ENCODE peak calls at places on chromosome 3, in nine cellular contexts. Y is fibroblast of the conjunctiva, U is hypothalamus, W is tibial artery, Q is fibroblast of lung, N is HCEC 1CT, C is GM06990, G is Ammon's horn, X is brain microvascular endothelial cell. K is an unnamed sample.

GRCh38 chr3:191246628-191247027 is 47.6 kb downstream of the OSTN start:
- DNase-seq in Y (no peak), U (no peak), W (no peak), Q (peak), N (peak), C (no peak), G (no peak), X (peak), K (no peak)

GRCh38 chr3:48240000-48240710 is 749 bp upstream of the ZNF589 start:
- DNase-seq in Y (no peak), U (no peak), W (peak), Q (no peak), N (no peak), C (no peak), G (no peak), X (no peak), K (no peak)

GRCh38 chr3:55282994-55283393 is 204.1 kb downstream of the WNT5A start:
- DNase-seq in Y (no peak), U (no peak), W (no peak), Q (no peak), N (no peak), C (no peak), G (no peak), X (no peak), K (no peak)

GRCh38 chr3:46280105-46280797 is 38.0 kb downstream of the CCR3 start:
- DNase-seq in Y (peak), U (no peak), W (no peak), Q (peak), N (peak), C (no peak), G (no peak), X (peak), K (peak)

GRCh38 chr3:29277249-29277648 is 3.6 kb upstream of the RBMS3 start:
- DNase-seq in Y (no peak), U (no peak), W (no peak), Q (no peak), N (no peak), C (no peak), G (no peak), X (no peak), K (no peak)

GRCh38 chr3:185813691-185814215 is 11.1 kb downstream of the IGF2BP2 start:
- DNase-seq in Y (peak), U (no peak), W (no peak), Q (peak), N (peak), C (no peak), G (no peak), X (peak), K (no peak)

GRCh38 chr3:107524214-107525100 is 1.7 kb downstream of the BBX start:
- DNase-seq in Y (no peak), U (peak), W (peak), Q (peak), N (peak), C (peak), G (peak), X (peak), K (peak)

GRCh38 chr3:45105855-45106655 is 40.1 kb downstream of the CDCP1 start:
- DNase-seq in Y (no peak), U (no peak), W (no peak), Q (peak), N (peak), C (no peak), G (no peak), X (peak), K (peak)

GRCh38 chr3:183664913-183665381 is 29.5 kb downstream of the KLHL24 start:
- DNase-seq in Y (peak), U (no peak), W (no peak), Q (peak), N (peak), C (no peak), G (no peak), X (peak), K (no peak)

GRCh38 chr3:121942116-121942786 is 48.0 kb downstream of the SLC15A2 start:
- DNase-seq in Y (no peak), U (no peak), W (no peak), Q (no peak), N (no peak), C (no peak), G (no peak), X (no peak), K (no peak)